ENCODE peak calls at places on chromosomes 7 and 10, in nine cellular contexts. H is vagina; Z is glutamatergic neuron; M is neural crest cell; Y is dorsolateral prefrontal cortex; D is Panc1; B is A549; F is foreskin fibroblast; N is CD8-positive, alpha-beta T cell. W is an unnamed sample.

GRCh38 chr7:115940462-115941060 is 90.0 kb downstream of the TFEC start:
- DNase-seq in H (no peak), Z (no peak), M (no peak), Y (no peak), D (no peak), B (no peak), F (peak; percentile 26), N (no peak), W (no peak)

GRCh38 chr10:5508786-5509185 is 9.4 kb upstream of the CALML5 start:
- DNase-seq in H (no peak), Z (no peak), M (no peak), Y (peak; percentile 41), D (no peak), B (no peak), F (no peak), N (no peak), W (no peak)

GRCh38 chr7:75536940-75537538 is 44.9 kb downstream of the SPDYE5 start:
- DNase-seq in H (peak; percentile 52), Z (no peak), M (no peak), Y (no peak), D (no peak), B (no peak), F (no peak), N (no peak), W (no peak)

GRCh38 chr7:99928994-99929729 is at the start of gene GJC3:
- DNase-seq in H (no peak), Z (peak; percentile 67), M (peak; percentile 46), Y (peak; percentile 61), D (no peak), B (peak; percentile 85), F (peak; percentile 48), N (peak; percentile 38), W (no peak)

GRCh38 chr7:22346383-22347107 is 10.4 kb downstream of the RAPGEF5 start:
- DNase-seq in H (no peak), Z (no peak), M (no peak), Y (no peak), D (no peak), B (no peak), F (no peak), N (no peak), W (no peak)

GRCh38 chr10:1048349-1048731 is 579 bp downstream of the IDI1 start:
- DNase-seq in H (no peak), Z (no peak), M (no peak), Y (no peak), D (no peak), B (no peak), F (no peak), N (no peak), W (no peak)

GRCh38 chr10:132114953-132115520 is 49.3 kb downstream of the JAKMIP3 start:
- DNase-seq in H (no peak), Z (no peak), M (no peak), Y (peak; percentile 26), D (no peak), B (no peak), F (no peak), N (no peak), W (no peak)

GRCh38 chr10:26336979-26337378 is 101.2 kb upstream of the APBB1IP start:
- DNase-seq in H (no peak), Z (no peak), M (no peak), Y (no peak), D (no peak), B (no peak), F (no peak), N (no peak), W (no peak)

GRCh38 chr10:127016331-127016730 is 111.1 kb downstream of the DOCK1 start:
- DNase-seq in H (no peak), Z (no peak), M (no peak), Y (no peak), D (no peak), B (no peak), F (no peak), N (no peak), W (no peak)

GRCh38 chr10:26367771-26368170 is 70.4 kb upstream of the APBB1IP start:
- DNase-seq in H (no peak), Z (no peak), M (peak; percentile 61), Y (no peak), D (no peak), B (peak; percentile 27), F (no peak), N (peak; percentile 3), W (peak; percentile 66)

DNA sequence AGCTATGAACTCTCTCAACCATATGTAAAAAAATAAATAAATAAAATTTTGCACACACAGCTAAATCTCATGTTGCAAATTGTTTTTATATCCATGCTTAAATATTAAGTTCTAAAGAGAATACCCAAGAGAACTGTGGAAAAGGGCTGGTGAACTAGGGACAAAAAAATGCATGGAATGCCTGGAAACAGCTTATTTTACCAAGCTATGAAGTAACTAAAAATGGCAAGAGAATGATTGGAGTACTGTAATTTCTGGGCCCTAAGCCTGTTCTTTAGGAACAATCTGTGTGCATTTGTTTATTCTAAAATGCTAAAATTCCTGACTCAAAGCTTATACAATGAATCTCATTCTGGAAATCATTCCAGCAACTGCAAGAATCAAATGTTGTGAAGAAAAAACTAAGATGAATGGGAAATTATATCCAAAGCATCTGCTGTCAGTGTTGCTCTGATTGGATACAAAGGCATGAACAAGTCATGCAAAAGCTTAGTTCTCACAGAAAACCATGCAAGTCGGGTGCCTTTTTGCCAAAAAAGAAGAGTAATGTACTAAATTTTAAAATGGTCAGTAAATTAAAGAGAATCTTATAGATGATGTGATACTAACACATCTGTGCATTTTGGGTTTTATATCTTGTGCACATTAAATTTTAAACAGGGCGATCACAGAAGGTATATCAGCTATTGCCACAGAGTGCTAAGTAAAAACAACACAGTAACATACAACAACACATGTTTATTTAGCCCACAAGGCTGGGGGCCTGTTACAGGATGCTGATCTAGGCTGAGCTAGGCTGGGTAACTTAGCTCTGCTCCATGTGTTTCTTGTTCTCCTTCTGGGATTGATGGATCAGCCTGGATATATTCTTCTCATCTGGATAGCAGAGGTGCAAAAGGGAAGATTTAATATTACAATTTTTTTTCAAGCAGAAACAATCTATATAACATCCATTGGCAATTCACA is 453.5 kb upstream of the SEMA3A start:
- DNase-seq in H (no peak), Z (no peak), M (no peak), Y (no peak), D (no peak), B (no peak), F (peak; percentile 76), N (no peak), W (no peak)
- TF ChIP-seq CTCF in H (no peak), Z (no peak), M (no peak), Y (no peak), D (no peak), B (no peak), F (no peak), N (no peak), W (no peak)

GRCh38 chr7:42907316-42907715 is 4.6 kb downstream of the C7orf25 start:
- DNase-seq in H (no peak), Z (no peak), M (no peak), Y (no peak), D (no peak), B (no peak), F (no peak), N (no peak), W (no peak)
- TF ChIP-seq CTCF in H (no peak), Z (no peak), M (no peak), Y (no peak), D (no peak), B (no peak), F (no peak), N (no peak), W (no peak)

GRCh38 chr7:6422926-6423632 is 24.7 kb downstream of the DAGLB start:
- DNase-seq in H (no peak), Z (no peak), M (no peak), Y (no peak), D (no peak), B (no peak), F (no peak), N (no peak), W (no peak)

GRCh38 chr7:6425948-6426347 is 21.8 kb downstream of the DAGLB start:
- DNase-seq in H (no peak), Z (no peak), M (no peak), Y (no peak), D (no peak), B (no peak), F (no peak), N (no peak), W (no peak)

GRCh38 chr7:6424702-6425072 is 23.1 kb downstream of the DAGLB start:
- DNase-seq in H (no peak), Z (no peak), M (no peak), Y (no peak), D (no peak), B (no peak), F (no peak), N (no peak), W (no peak)

GRCh38 chr7:6422095-6422494 is 25.7 kb downstream of the DAGLB start:
- DNase-seq in H (no peak), Z (no peak), M (no peak), Y (no peak), D (no peak), B (no peak), F (no peak), N (no peak), W (no peak)

DNA sequence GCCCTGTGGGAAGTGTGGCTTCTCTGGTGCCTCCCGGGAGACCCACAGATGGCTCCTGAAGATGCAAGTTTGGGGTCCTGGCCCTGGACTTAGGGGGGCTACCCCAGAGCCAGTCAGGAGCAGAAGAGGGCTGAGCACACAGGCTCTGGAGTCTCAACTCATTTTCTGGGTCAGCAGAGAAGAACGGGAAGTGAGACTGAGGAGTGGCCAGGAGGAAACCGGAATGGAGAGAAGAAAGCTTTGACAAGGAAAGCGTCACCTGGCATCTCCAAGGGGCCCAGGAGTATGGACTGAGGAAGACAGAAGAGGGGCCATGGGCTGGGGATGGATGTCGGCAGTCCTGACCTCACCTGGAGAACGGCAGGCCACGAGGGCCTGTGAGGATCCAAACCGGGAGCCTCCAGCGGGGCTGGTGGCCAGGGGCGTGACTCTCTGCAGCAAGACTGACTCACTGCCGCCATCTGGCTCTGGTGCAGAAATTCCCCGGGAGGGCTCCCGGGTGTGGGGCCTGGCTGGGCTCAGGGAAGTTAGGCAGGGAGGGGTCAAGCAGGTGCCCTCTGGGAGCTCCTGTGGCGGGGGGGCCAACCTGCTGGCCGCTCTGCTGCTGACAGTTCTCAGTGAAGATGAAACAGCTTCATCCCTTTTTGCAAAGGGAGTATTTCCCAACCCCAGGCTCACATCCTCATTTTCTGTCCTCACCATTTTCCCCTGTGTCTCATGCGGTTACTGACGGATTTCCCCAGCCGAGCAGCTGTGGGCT is 23.6 kb downstream of the DAGLB start:
- DNase-seq in H (no peak), Z (peak; percentile 44), M (no peak), Y (peak; percentile 75), D (no peak), B (peak; percentile 88), F (no peak), N (no peak), W (no peak)
- TF ChIP-seq CTCF in H (no peak), Z (no peak), M (no peak), Y (no peak), D (no peak), B (peak; percentile 42), F (no peak), N (no peak), W (no peak)

DNA sequence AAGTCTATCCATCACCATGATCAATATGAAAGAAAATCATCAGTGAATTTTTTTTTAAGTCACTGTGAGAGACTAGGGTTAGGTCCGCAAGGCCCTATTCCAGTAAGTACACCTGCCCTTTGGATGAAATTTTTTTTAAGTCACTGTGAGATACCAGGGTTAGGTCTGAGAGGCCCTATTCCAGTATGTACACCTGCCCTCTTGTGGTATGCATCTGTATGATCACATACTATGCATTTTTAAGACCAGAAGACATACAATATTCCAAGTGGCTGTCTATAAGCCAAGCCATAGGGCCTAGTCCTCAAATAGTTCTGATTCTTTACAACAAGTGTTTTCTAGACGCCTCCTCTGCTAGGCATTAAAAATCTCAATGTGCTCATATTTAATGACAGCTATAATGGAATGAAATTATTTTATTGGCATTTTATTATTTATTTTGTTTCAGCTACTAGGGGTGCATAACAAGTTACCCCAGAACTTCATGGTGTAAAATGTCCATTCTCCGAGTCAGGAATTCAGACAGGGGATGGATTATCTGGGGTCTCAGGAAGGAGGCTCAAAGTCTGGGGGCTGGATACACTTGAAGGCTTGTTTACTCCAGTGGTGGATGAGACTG is 53.1 kb downstream of the TEX36 start:
- DNase-seq in H (no peak), Z (no peak), M (no peak), Y (no peak), D (peak; percentile 24), B (peak; percentile 66), F (peak; percentile 12), N (no peak), W (no peak)
- TF ChIP-seq CTCF in H (no peak), Z (peak; percentile 62), M (peak; percentile 78), Y (peak; percentile 14), D (peak; percentile 75), B (peak; percentile 62), F (peak; percentile 22), N (no peak), W (peak; percentile 76)